ENCODE peak calls at places on chromosome 14, in five cellular contexts. One of them, this sample, is unnamed.

GRCh38 chr14:77041837-77042557 is 13.5 kb upstream of the IRF2BPL start:
- DNase-seq in H9: no peak
- DNase-seq in H1: no peak
- DNase-seq in mesenchymal stem cell: peak
- DNase-seq in trophoblast cell: peak
- DNase-seq in this sample: no peak

GRCh38 chr14:70027785-70028428 is 148.7 kb downstream of the SMOC1 start:
- DNase-seq in H9: peak
- DNase-seq in H1: peak
- DNase-seq in mesenchymal stem cell: peak
- DNase-seq in trophoblast cell: peak
- DNase-seq in this sample: peak

GRCh38 chr14:88470542-88471440 is 84.0 kb downstream of the PTPN21 start:
- DNase-seq in H9: no peak
- DNase-seq in H1: no peak
- DNase-seq in mesenchymal stem cell: no peak
- DNase-seq in trophoblast cell: peak
- DNase-seq in this sample: no peak

GRCh38 chr14:104687601-104688504 is 1.6 kb upstream of the INF2 start:
- DNase-seq in H9: peak
- DNase-seq in H1: no peak
- DNase-seq in mesenchymal stem cell: peak
- DNase-seq in trophoblast cell: peak
- DNase-seq in this sample: no peak

GRCh38 chr14:83419420-83419819 is 1885.8 kb upstream of the SEL1L start:
- DNase-seq in H9: no peak
- DNase-seq in H1: no peak
- DNase-seq in mesenchymal stem cell: no peak
- DNase-seq in trophoblast cell: no peak
- DNase-seq in this sample: no peak

GRCh38 chr14:68561531-68562007 is 231.3 kb downstream of the ZFP36L1 start:
- DNase-seq in H9: no peak
- DNase-seq in H1: no peak
- DNase-seq in mesenchymal stem cell: no peak
- DNase-seq in trophoblast cell: peak
- DNase-seq in this sample: no peak

GRCh38 chr14:95295600-95296376 is 23.9 kb downstream of the CLMN start:
- DNase-seq in H9: no peak
- DNase-seq in H1: no peak
- DNase-seq in mesenchymal stem cell: no peak
- DNase-seq in trophoblast cell: no peak
- DNase-seq in this sample: no peak

GRCh38 chr14:32020882-32021281 is 56.2 kb upstream of the ARHGAP5 start:
- DNase-seq in H9: no peak
- DNase-seq in H1: no peak
- DNase-seq in mesenchymal stem cell: no peak
- DNase-seq in trophoblast cell: no peak
- DNase-seq in this sample: no peak

GRCh38 chr14:21498540-21499526 is 12.3 kb downstream of the METTL3 start:
- DNase-seq in H9: no peak
- DNase-seq in H1: no peak
- DNase-seq in mesenchymal stem cell: peak
- DNase-seq in trophoblast cell: peak
- DNase-seq in this sample: peak

GRCh38 chr14:20332386-20332945 is 613 bp downstream of the CCNB1IP1 start:
- DNase-seq in H9: no peak
- DNase-seq in H1: no peak
- DNase-seq in mesenchymal stem cell: peak
- DNase-seq in trophoblast cell: peak
- DNase-seq in this sample: no peak

GRCh38 chr14:28635387-28635786 is 131.2 kb upstream of the FOXG1 start:
- DNase-seq in H9: no peak
- DNase-seq in H1: no peak
- DNase-seq in mesenchymal stem cell: peak
- DNase-seq in trophoblast cell: peak
- DNase-seq in this sample: peak

GRCh38 chr14:65226824-65227604 is 124.7 kb upstream of the MAX start:
- DNase-seq in H9: no peak
- DNase-seq in H1: no peak
- DNase-seq in mesenchymal stem cell: peak
- DNase-seq in trophoblast cell: peak
- DNase-seq in this sample: no peak

GRCh38 chr14:68779761-68780323 is 13.0 kb downstream of the ZFP36L1 start:
- DNase-seq in H9: no peak
- DNase-seq in H1: no peak
- DNase-seq in mesenchymal stem cell: peak
- DNase-seq in trophoblast cell: peak
- DNase-seq in this sample: no peak

GRCh38 chr14:103861413-103862392 is 14.3 kb upstream of the PPP1R13B start:
- DNase-seq in H9: no peak
- DNase-seq in H1: no peak
- DNase-seq in mesenchymal stem cell: no peak
- DNase-seq in trophoblast cell: no peak
- DNase-seq in this sample: no peak

GRCh38 chr14:85475113-85475512 is 54.8 kb upstream of the FLRT2 start:
- DNase-seq in H9: no peak
- DNase-seq in H1: no peak
- DNase-seq in mesenchymal stem cell: no peak
- DNase-seq in trophoblast cell: no peak
- DNase-seq in this sample: no peak

GRCh38 chr14:31858868-31859267 is 218.2 kb upstream of the ARHGAP5 start:
- DNase-seq in H9: no peak
- DNase-seq in H1: no peak
- DNase-seq in mesenchymal stem cell: peak
- DNase-seq in trophoblast cell: no peak
- DNase-seq in this sample: no peak

GRCh38 chr14:42143114-42143513 is 536.4 kb downstream of the LRFN5 start:
- DNase-seq in H9: no peak
- DNase-seq in H1: no peak
- DNase-seq in mesenchymal stem cell: no peak
- DNase-seq in trophoblast cell: no peak
- DNase-seq in this sample: no peak

GRCh38 chr14:42140831-42141279 is 534.2 kb downstream of the LRFN5 start:
- DNase-seq in H9: no peak
- DNase-seq in H1: no peak
- DNase-seq in mesenchymal stem cell: peak
- DNase-seq in trophoblast cell: no peak
- DNase-seq in this sample: no peak

GRCh38 chr14:42140001-42140400 is 533.3 kb downstream of the LRFN5 start:
- DNase-seq in H9: no peak
- DNase-seq in H1: no peak
- DNase-seq in mesenchymal stem cell: peak
- DNase-seq in trophoblast cell: no peak
- DNase-seq in this sample: no peak

GRCh38 chr14:42138406-42138805 is 531.7 kb downstream of the LRFN5 start:
- DNase-seq in H9: no peak
- DNase-seq in H1: no peak
- DNase-seq in mesenchymal stem cell: no peak
- DNase-seq in trophoblast cell: no peak
- DNase-seq in this sample: no peak

DNA sequence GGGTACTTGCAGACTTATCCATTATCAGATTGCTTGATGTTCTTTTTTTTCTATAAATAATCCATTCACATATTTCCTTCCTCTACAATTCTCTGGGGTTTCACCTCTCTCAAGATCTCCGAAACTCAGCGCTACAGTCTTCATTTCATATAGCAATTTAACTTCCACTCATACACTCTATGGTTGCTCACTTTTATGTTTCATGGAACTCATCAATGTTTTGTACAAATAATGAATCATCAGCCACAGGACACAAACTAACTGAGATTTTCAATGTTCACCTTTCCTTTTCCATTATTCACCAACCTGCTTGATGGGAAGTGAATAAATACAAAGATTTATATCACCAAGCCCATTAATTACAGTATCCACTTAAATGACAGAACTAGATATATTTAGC is 534.7 kb downstream of the LRFN5 start:
- DNase-seq in H9: no peak
- DNase-seq in H1: no peak
- DNase-seq in mesenchymal stem cell: no peak
- DNase-seq in trophoblast cell: no peak
- DNase-seq in this sample: no peak
- H2BK12ac ChIP-seq in H9: no peak
- H2BK12ac ChIP-seq in H1: no peak
- H2BK12ac ChIP-seq in mesenchymal stem cell: no peak
- H2BK12ac ChIP-seq in trophoblast cell: no peak
- H2BK12ac ChIP-seq in this sample: no peak

GRCh38 chr14:93045211-93045674 is 70.5 kb downstream of the ITPK1 start:
- DNase-seq in H9: peak
- DNase-seq in H1: no peak
- DNase-seq in mesenchymal stem cell: no peak
- DNase-seq in trophoblast cell: no peak
- DNase-seq in this sample: peak

GRCh38 chr14:93045965-93046695 is 69.6 kb downstream of the ITPK1 start:
- DNase-seq in H9: no peak
- DNase-seq in H1: no peak
- DNase-seq in mesenchymal stem cell: peak
- DNase-seq in trophoblast cell: peak
- DNase-seq in this sample: no peak

GRCh38 chr14:93047661-93048060 is 68.1 kb downstream of the ITPK1 start:
- DNase-seq in H9: no peak
- DNase-seq in H1: no peak
- DNase-seq in mesenchymal stem cell: no peak
- DNase-seq in trophoblast cell: no peak
- DNase-seq in this sample: no peak

GRCh38 chr14:93047187-93047586 is 68.5 kb downstream of the ITPK1 start:
- DNase-seq in H9: no peak
- DNase-seq in H1: no peak
- DNase-seq in mesenchymal stem cell: no peak
- DNase-seq in trophoblast cell: no peak
- DNase-seq in this sample: no peak

GRCh38 chr14:93046696-93047050 is 69.1 kb downstream of the ITPK1 start:
- DNase-seq in H9: no peak
- DNase-seq in H1: no peak
- DNase-seq in mesenchymal stem cell: no peak
- DNase-seq in trophoblast cell: no peak
- DNase-seq in this sample: no peak
- H3K27ac ChIP-seq in H9: no peak
- H3K27ac ChIP-seq in H1: no peak
- H3K27ac ChIP-seq in mesenchymal stem cell: no peak
- H3K27ac ChIP-seq in trophoblast cell: no peak
- H3K27ac ChIP-seq in this sample: no peak

DNA sequence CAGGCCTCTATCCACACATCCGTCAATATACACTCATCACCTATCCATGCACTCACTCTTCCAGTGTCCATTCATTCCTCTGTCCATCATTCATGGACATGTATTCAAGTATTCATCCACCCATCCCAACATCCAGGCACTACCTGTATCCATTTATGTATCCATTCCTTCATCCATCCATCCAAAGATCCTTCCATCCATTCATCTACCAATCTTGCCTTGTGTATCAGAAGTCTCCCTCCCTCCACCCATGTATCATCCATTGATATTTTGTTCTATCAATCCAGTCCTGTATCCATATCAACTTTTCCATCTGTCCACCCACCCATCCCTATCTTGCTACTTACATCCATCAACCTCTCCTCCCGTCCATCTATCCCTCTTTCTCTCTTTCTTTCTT is 4.0 kb downstream of the BEGAIN start:
- DNase-seq in H9: no peak
- DNase-seq in H1: no peak
- DNase-seq in mesenchymal stem cell: no peak
- DNase-seq in trophoblast cell: no peak
- DNase-seq in this sample: no peak
- H2BK12ac ChIP-seq in H9: no peak
- H2BK12ac ChIP-seq in H1: no peak
- H2BK12ac ChIP-seq in mesenchymal stem cell: no peak
- H2BK12ac ChIP-seq in trophoblast cell: no peak
- H2BK12ac ChIP-seq in this sample: no peak

GRCh38 chr14:80942158-80942738 is 710 bp upstream of the CEP128 start:
- DNase-seq in H9: no peak
- DNase-seq in H1: no peak
- DNase-seq in mesenchymal stem cell: no peak
- DNase-seq in trophoblast cell: peak
- DNase-seq in this sample: peak
- H3K27ac ChIP-seq in H9: no peak
- H3K27ac ChIP-seq in H1: peak
- H3K27ac ChIP-seq in mesenchymal stem cell: no peak
- H3K27ac ChIP-seq in trophoblast cell: no peak
- H3K27ac ChIP-seq in this sample: no peak

GRCh38 chr14:24085215-24085614 is 8.9 kb upstream of the PCK2 start:
- DNase-seq in H9: no peak
- DNase-seq in H1: no peak
- DNase-seq in mesenchymal stem cell: no peak
- DNase-seq in trophoblast cell: no peak
- DNase-seq in this sample: no peak
- H2BK12ac ChIP-seq in H9: no peak
- H2BK12ac ChIP-seq in H1: no peak
- H2BK12ac ChIP-seq in mesenchymal stem cell: no peak
- H2BK12ac ChIP-seq in trophoblast cell: no peak
- H2BK12ac ChIP-seq in this sample: no peak

This sample was measured in neuronal stem cell.